ENCODE peak calls at places on chromosomes 16 and 17, in five cellular contexts. U, E, X, H and V are unnamed samples.

GRCh38 chr17:64042700-64043485 is 22.5 kb upstream of the ICAM2 start:
- DNase-seq in X (no peak), H (no peak), E (no peak), U (no peak), V (peak)

GRCh38 chr17:31413871-31414589 is 22.6 kb downstream of the RAB11FIP4 start:
- DNase-seq in E (no peak), X (peak), H (peak), U (no peak), V (peak)

GRCh38 chr17:83083368-83084201 is 4.2 kb downstream of the METRNL start:
- DNase-seq in E (no peak), U (peak), H (peak), X (peak), V (peak)

GRCh38 chr16:84839956-84840355 is 20.2 kb downstream of the CRISPLD2 start:
- DNase-seq in X (peak), E (no peak), H (no peak), U (peak), V (peak)

GRCh38 chr17:57523926-57524634 is 221.0 kb downstream of the CCDC182 start:
- DNase-seq in H (no peak), X (peak), E (no peak), U (no peak), V (peak)

GRCh38 chr16:73289232-73289631 is 241.3 kb upstream of the ZFHX3 start:
- DNase-seq in H (no peak), X (no peak), U (no peak), E (no peak), V (no peak)

GRCh38 chr16:27084296-27085065 is 17.8 kb downstream of the C16orf82 start:
- DNase-seq in E (no peak), X (no peak), H (no peak), U (no peak), V (no peak)

GRCh38 chr16:48452991-48453760 is 68.0 kb upstream of the SIAH1 start:
- DNase-seq in U (no peak), H (no peak), E (no peak), X (no peak), V (no peak)

GRCh38 chr17:56887552-56888467 is 26.0 kb downstream of the TRIM25 start:
- DNase-seq in U (no peak), E (peak), X (peak), H (peak), V (peak)

GRCh38 chr17:58310511-58311428 is 17.8 kb downstream of the TSPOAP1 start:
- DNase-seq in E (no peak), U (no peak), X (no peak), H (no peak), V (no peak)

GRCh38 chr17:79414063-79414462 is 196.8 kb downstream of the RBFOX3 start:
- DNase-seq in U (no peak), E (no peak), H (no peak), X (no peak), V (no peak)

GRCh38 chr17:40415390-40415789 is 2.3 kb downstream of the TOP2A start:
- DNase-seq in E (peak), X (peak), U (peak), H (peak), V (peak)

GRCh38 chr17:4706121-4706520 is 2.2 kb upstream of the PELP1 start:
- DNase-seq in E (no peak), X (no peak), U (peak), H (no peak), V (peak)

GRCh38 chr17:7041607-7042506 is 2.0 kb downstream of the SLC16A11 start:
- DNase-seq in E (no peak), X (no peak), H (peak), U (peak), V (no peak)
- TF ChIP-seq EZH2 in E (no peak), X (no peak), H (no peak), U (no peak), V (no peak)

GRCh38 chr16:12314786-12315185 is 338.3 kb downstream of the SNX29 start:
- DNase-seq in E (no peak), H (no peak), U (no peak), X (peak), V (peak)

GRCh38 chr16:12315330-12316138 is 339.0 kb downstream of the SNX29 start:
- DNase-seq in H (peak), U (no peak), E (peak), X (no peak), V (no peak)

GRCh38 chr16:12311309-12311708 is 334.8 kb downstream of the SNX29 start:
- DNase-seq in X (no peak), E (no peak), H (no peak), U (peak), V (no peak)

GRCh38 chr16:12311887-12312286 is 335.4 kb downstream of the SNX29 start:
- DNase-seq in X (peak), E (no peak), U (peak), H (no peak), V (no peak)

DNA sequence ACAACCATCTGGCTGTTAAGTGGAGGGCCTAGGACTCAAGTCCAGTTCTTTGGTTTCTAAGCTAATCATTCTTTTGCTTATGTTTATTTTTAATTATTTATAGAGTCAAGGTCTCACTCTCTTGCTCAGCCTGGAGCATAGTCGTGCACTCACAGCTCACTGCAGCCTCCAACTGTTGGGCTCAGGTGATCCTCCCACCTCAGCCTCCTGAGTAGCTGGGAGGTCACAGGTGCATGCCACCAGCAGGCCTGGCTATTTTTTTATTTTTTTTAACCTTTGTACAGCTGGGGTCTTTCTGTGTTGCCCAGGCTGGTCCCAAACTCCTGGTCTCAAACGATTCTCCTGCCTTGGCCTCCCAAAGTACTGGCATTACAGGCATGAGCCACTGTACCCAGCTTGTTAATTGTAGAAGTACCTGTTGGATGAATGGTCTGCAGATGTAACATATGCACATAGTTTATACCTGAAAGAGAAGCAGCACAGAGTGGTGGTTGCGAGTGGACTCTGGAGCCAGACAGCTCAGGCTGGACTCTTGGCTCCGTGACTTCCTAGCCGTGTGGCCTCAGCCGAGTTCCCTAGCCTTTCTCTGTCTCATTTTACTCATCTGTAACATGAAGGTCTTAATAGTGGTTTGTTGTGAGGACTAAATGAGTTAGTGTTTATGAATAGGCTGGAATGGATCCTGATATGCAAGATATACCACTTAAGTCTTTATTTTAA is 337.5 kb downstream of the SNX29 start:
- DNase-seq in H (no peak), X (no peak), E (peak), U (no peak), V (no peak)
- TF ChIP-seq EZH2 in H (no peak), X (no peak), E (no peak), U (no peak), V (no peak)

GRCh38 chr16:12398736-12399047 is 405.0 kb downstream of the CPPED1 start:
- DNase-seq in E (no peak), X (no peak), U (no peak), H (no peak), V (no peak)
- TF ChIP-seq EZH2 in E (no peak), X (no peak), U (no peak), H (no peak), V (no peak)

GRCh38 chr17:34623856-34624766 is 44.7 kb downstream of the TMEM132E start:
- DNase-seq in H (no peak), U (no peak), X (no peak), E (peak), V (no peak)

GRCh38 chr17:34624767-34625389 is 45.5 kb downstream of the TMEM132E start:
- DNase-seq in U (peak), E (no peak), X (no peak), H (no peak), V (no peak)

GRCh38 chr17:34622862-34623261 is 43.5 kb downstream of the TMEM132E start:
- DNase-seq in H (no peak), E (no peak), X (no peak), U (no peak), V (no peak)

GRCh38 chr17:34628883-34629282 is 49.5 kb downstream of the TMEM132E start:
- DNase-seq in X (no peak), H (no peak), U (no peak), E (no peak), V (no peak)

DNA sequence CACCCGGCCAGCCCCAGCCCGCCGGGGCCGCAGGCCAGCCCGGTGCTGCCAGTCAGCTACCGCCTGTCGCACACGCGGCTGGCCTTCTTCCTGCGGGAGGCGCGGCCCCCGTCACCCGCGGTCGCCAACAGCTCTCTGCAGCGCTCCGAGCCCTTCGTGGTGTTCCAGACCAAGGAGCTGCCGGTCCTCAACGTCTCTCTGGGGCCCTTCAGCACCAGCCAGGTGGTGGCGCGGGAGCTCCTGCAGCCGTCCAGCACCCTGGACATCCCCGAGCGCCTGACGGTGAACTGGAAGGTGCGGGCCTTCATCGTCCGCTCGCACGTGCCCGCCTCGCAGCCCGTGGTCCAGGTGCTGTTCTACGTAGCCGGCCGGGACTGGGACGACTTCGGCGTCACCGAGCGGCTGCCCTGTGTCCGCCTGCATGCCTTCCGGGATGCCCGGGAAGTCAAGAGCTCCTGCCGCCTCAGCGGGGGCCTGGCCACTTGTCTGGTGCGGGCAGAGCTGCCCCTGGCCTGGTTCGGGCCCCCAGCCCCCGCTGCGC is 46.8 kb downstream of the TMEM132E start:
- DNase-seq in X (no peak), U (peak), H (no peak), E (no peak), V (no peak)
- TF ChIP-seq EZH2 in X (no peak), U (no peak), H (no peak), E (no peak), V (no peak)

DNA sequence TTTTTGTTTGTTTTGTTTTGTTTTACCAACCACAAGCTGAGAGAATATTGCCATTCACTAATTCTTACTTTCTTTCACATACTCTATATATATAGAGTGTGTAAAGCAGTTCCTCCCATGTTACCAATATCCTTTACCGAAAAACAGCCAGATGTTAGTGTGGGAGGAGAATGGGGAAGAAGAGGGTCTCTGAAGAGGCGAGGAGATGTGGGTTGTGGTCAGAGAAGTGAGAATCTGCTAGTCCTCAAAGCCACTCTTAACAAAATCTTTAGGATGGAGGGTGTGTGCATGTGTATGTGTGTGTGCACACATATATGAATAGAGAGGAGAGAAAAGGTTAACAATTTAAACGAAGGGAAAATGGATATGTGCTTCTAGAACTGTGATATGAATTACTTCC is 80.6 kb downstream of the TUBD1 start:
- DNase-seq in X (no peak), U (no peak), E (no peak), H (no peak), V (no peak)
- TF ChIP-seq EZH2 in X (no peak), U (no peak), E (no peak), H (no peak), V (no peak)

DNA sequence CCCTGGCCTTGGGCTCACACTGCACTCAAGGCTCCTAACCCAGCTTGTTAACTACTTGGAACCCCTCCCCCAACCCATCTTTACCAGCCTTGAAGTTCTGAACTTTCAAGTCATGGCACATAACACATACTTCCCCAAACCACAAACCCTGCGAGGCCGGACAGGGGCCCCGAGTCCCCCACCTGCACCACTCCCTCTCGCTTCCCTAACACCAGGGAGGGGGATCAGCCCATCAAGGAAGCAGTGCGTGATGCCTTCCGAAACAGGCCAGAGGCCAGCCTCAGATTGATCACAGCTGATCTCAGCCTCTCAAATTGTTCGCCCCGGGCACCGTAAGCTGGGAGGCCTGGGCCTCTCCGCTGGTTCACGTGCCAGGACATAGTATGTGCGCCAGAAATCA is 3.1 kb upstream of the NLRC3 start:
- DNase-seq in X (no peak), E (no peak), H (no peak), U (no peak), V (peak)
- TF ChIP-seq EZH2 in X (no peak), E (no peak), H (no peak), U (no peak), V (no peak)

GRCh38 chr16:4625617-4626159 is 1.1 kb downstream of the MGRN1 start:
- DNase-seq in X (no peak), H (no peak), U (no peak), E (no peak), V (no peak)
- TF ChIP-seq EZH2 in X (no peak), H (no peak), U (no peak), E (no peak), V (no peak)